ENCODE peak calls at places on chromosome 1, in ten cellular contexts. One of them, this sample, is unnamed.

GRCh38 chr1:180061019-180061418 is 93.7 kb upstream of the QSOX1 start:
- DNase-seq in cardiac fibroblast: no peak
- DNase-seq in stimulated activated CD8-positive, alpha-beta memory T cell treated with anti-CD3 and anti-CD28 coated beads, Interleukin-12 subunit alpha, Interleukin-12 subunit beta, amount 100 ng/mL, for 4 hours: no peak
- DNase-seq in globus pallidus: no peak
- DNase-seq in kidney tubule cell: no peak
- DNase-seq in astrocyte of the cerebellum: no peak
- DNase-seq in heart right ventricle: no peak
- DNase-seq in OCI-M1: no peak
- DNase-seq in epithelial cell of esophagus: no peak
- DNase-seq in NCI-H1417: no peak
- DNase-seq in this sample: no peak

GRCh38 chr1:111904478-111905218 is 84.8 kb downstream of the KCND3 start:
- DNase-seq in NCI-H1417: peak
- DNase-seq in kidney tubule cell: peak
- DNase-seq in heart right ventricle: peak
- DNase-seq in OCI-M1: no peak
- DNase-seq in astrocyte of the cerebellum: peak
- DNase-seq in cardiac fibroblast: no peak
- DNase-seq in epithelial cell of esophagus: peak
- DNase-seq in stimulated activated CD8-positive, alpha-beta memory T cell treated with anti-CD3 and anti-CD28 coated beads, Interleukin-12 subunit alpha, Interleukin-12 subunit beta, amount 100 ng/mL, for 4 hours: no peak
- DNase-seq in globus pallidus: no peak
- DNase-seq in this sample: no peak

GRCh38 chr1:229208481-229208880 is 62.4 kb upstream of the RAB4A start:
- DNase-seq in stimulated activated CD8-positive, alpha-beta memory T cell treated with anti-CD3 and anti-CD28 coated beads, Interleukin-12 subunit alpha, Interleukin-12 subunit beta, amount 100 ng/mL, for 4 hours: no peak
- DNase-seq in astrocyte of the cerebellum: no peak
- DNase-seq in epithelial cell of esophagus: no peak
- DNase-seq in cardiac fibroblast: peak
- DNase-seq in heart right ventricle: no peak
- DNase-seq in kidney tubule cell: no peak
- DNase-seq in OCI-M1: no peak
- DNase-seq in globus pallidus: no peak
- DNase-seq in NCI-H1417: no peak
- DNase-seq in this sample: no peak

GRCh38 chr1:174875306-174875705 is 124.4 kb upstream of the CACYBP start:
- DNase-seq in cardiac fibroblast: no peak
- DNase-seq in kidney tubule cell: peak
- DNase-seq in globus pallidus: no peak
- DNase-seq in epithelial cell of esophagus: peak
- DNase-seq in heart right ventricle: no peak
- DNase-seq in OCI-M1: no peak
- DNase-seq in stimulated activated CD8-positive, alpha-beta memory T cell treated with anti-CD3 and anti-CD28 coated beads, Interleukin-12 subunit alpha, Interleukin-12 subunit beta, amount 100 ng/mL, for 4 hours: no peak
- DNase-seq in astrocyte of the cerebellum: no peak
- DNase-seq in NCI-H1417: peak
- DNase-seq in this sample: no peak

GRCh38 chr1:198934901-198935301 is 296.1 kb downstream of the PTPRC start:
- DNase-seq in OCI-M1: peak
- DNase-seq in astrocyte of the cerebellum: no peak
- DNase-seq in cardiac fibroblast: peak
- DNase-seq in globus pallidus: peak
- DNase-seq in stimulated activated CD8-positive, alpha-beta memory T cell treated with anti-CD3 and anti-CD28 coated beads, Interleukin-12 subunit alpha, Interleukin-12 subunit beta, amount 100 ng/mL, for 4 hours: peak
- DNase-seq in NCI-H1417: peak
- DNase-seq in heart right ventricle: no peak
- DNase-seq in kidney tubule cell: peak
- DNase-seq in epithelial cell of esophagus: peak
- DNase-seq in this sample: no peak

GRCh38 chr1:200774311-200774710 is 35.6 kb downstream of the CAMSAP2 start:
- DNase-seq in kidney tubule cell: no peak
- DNase-seq in astrocyte of the cerebellum: no peak
- DNase-seq in globus pallidus: no peak
- DNase-seq in OCI-M1: no peak
- DNase-seq in epithelial cell of esophagus: no peak
- DNase-seq in NCI-H1417: no peak
- DNase-seq in stimulated activated CD8-positive, alpha-beta memory T cell treated with anti-CD3 and anti-CD28 coated beads, Interleukin-12 subunit alpha, Interleukin-12 subunit beta, amount 100 ng/mL, for 4 hours: no peak
- DNase-seq in cardiac fibroblast: peak
- DNase-seq in heart right ventricle: no peak
- DNase-seq in this sample: no peak

GRCh38 chr1:244104309-244105060 is 53.4 kb downstream of the ZBTB18 start:
- DNase-seq in heart right ventricle: no peak
- DNase-seq in astrocyte of the cerebellum: peak
- DNase-seq in OCI-M1: no peak
- DNase-seq in epithelial cell of esophagus: peak
- DNase-seq in globus pallidus: no peak
- DNase-seq in kidney tubule cell: peak
- DNase-seq in stimulated activated CD8-positive, alpha-beta memory T cell treated with anti-CD3 and anti-CD28 coated beads, Interleukin-12 subunit alpha, Interleukin-12 subunit beta, amount 100 ng/mL, for 4 hours: no peak
- DNase-seq in cardiac fibroblast: peak
- DNase-seq in NCI-H1417: peak
- DNase-seq in this sample: no peak

GRCh38 chr1:41764608-41765007 is 154.1 kb downstream of the HIVEP3 start:
- DNase-seq in stimulated activated CD8-positive, alpha-beta memory T cell treated with anti-CD3 and anti-CD28 coated beads, Interleukin-12 subunit alpha, Interleukin-12 subunit beta, amount 100 ng/mL, for 4 hours: no peak
- DNase-seq in NCI-H1417: no peak
- DNase-seq in OCI-M1: no peak
- DNase-seq in heart right ventricle: no peak
- DNase-seq in kidney tubule cell: no peak
- DNase-seq in cardiac fibroblast: no peak
- DNase-seq in astrocyte of the cerebellum: no peak
- DNase-seq in globus pallidus: peak
- DNase-seq in epithelial cell of esophagus: no peak
- DNase-seq in this sample: no peak

GRCh38 chr1:168643152-168643551 is 66.7 kb downstream of the XCL1 start:
- DNase-seq in NCI-H1417: no peak
- DNase-seq in cardiac fibroblast: peak
- DNase-seq in astrocyte of the cerebellum: peak
- DNase-seq in kidney tubule cell: peak
- DNase-seq in stimulated activated CD8-positive, alpha-beta memory T cell treated with anti-CD3 and anti-CD28 coated beads, Interleukin-12 subunit alpha, Interleukin-12 subunit beta, amount 100 ng/mL, for 4 hours: no peak
- DNase-seq in epithelial cell of esophagus: no peak
- DNase-seq in heart right ventricle: no peak
- DNase-seq in OCI-M1: no peak
- DNase-seq in globus pallidus: no peak
- DNase-seq in this sample: no peak

GRCh38 chr1:28503117-28503516 is 2.7 kb upstream of the RCC1 start:
- DNase-seq in OCI-M1: no peak
- DNase-seq in NCI-H1417: no peak
- DNase-seq in heart right ventricle: no peak
- DNase-seq in kidney tubule cell: no peak
- DNase-seq in astrocyte of the cerebellum: no peak
- DNase-seq in stimulated activated CD8-positive, alpha-beta memory T cell treated with anti-CD3 and anti-CD28 coated beads, Interleukin-12 subunit alpha, Interleukin-12 subunit beta, amount 100 ng/mL, for 4 hours: no peak
- DNase-seq in epithelial cell of esophagus: no peak
- DNase-seq in globus pallidus: no peak
- DNase-seq in cardiac fibroblast: no peak
- DNase-seq in this sample: no peak

GRCh38 chr1:94316836-94317789 is 79.7 kb upstream of the ARHGAP29 start:
- DNase-seq in NCI-H1417: no peak
- DNase-seq in heart right ventricle: no peak
- DNase-seq in OCI-M1: no peak
- DNase-seq in astrocyte of the cerebellum: no peak
- DNase-seq in cardiac fibroblast: peak
- DNase-seq in kidney tubule cell: peak
- DNase-seq in epithelial cell of esophagus: peak
- DNase-seq in globus pallidus: no peak
- DNase-seq in stimulated activated CD8-positive, alpha-beta memory T cell treated with anti-CD3 and anti-CD28 coated beads, Interleukin-12 subunit alpha, Interleukin-12 subunit beta, amount 100 ng/mL, for 4 hours: no peak
- DNase-seq in this sample: no peak

GRCh38 chr1:67336783-67337182 is 29.1 kb downstream of the IL12RB2 start:
- DNase-seq in NCI-H1417: no peak
- DNase-seq in kidney tubule cell: no peak
- DNase-seq in epithelial cell of esophagus: no peak
- DNase-seq in globus pallidus: no peak
- DNase-seq in heart right ventricle: no peak
- DNase-seq in stimulated activated CD8-positive, alpha-beta memory T cell treated with anti-CD3 and anti-CD28 coated beads, Interleukin-12 subunit alpha, Interleukin-12 subunit beta, amount 100 ng/mL, for 4 hours: no peak
- DNase-seq in OCI-M1: no peak
- DNase-seq in astrocyte of the cerebellum: no peak
- DNase-seq in cardiac fibroblast: peak
- DNase-seq in this sample: no peak

GRCh38 chr1:29789910-29790247 is 553.6 kb downstream of the PTPRU start:
- DNase-seq in NCI-H1417: no peak
- DNase-seq in cardiac fibroblast: no peak
- DNase-seq in stimulated activated CD8-positive, alpha-beta memory T cell treated with anti-CD3 and anti-CD28 coated beads, Interleukin-12 subunit alpha, Interleukin-12 subunit beta, amount 100 ng/mL, for 4 hours: no peak
- DNase-seq in OCI-M1: no peak
- DNase-seq in kidney tubule cell: no peak
- DNase-seq in epithelial cell of esophagus: no peak
- DNase-seq in heart right ventricle: no peak
- DNase-seq in astrocyte of the cerebellum: no peak
- DNase-seq in globus pallidus: no peak
- DNase-seq in this sample: no peak

GRCh38 chr1:31776032-31776431 is 11.9 kb upstream of the ADGRB2 start:
- DNase-seq in OCI-M1: no peak
- DNase-seq in epithelial cell of esophagus: no peak
- DNase-seq in heart right ventricle: no peak
- DNase-seq in astrocyte of the cerebellum: no peak
- DNase-seq in cardiac fibroblast: no peak
- DNase-seq in globus pallidus: no peak
- DNase-seq in NCI-H1417: no peak
- DNase-seq in stimulated activated CD8-positive, alpha-beta memory T cell treated with anti-CD3 and anti-CD28 coated beads, Interleukin-12 subunit alpha, Interleukin-12 subunit beta, amount 100 ng/mL, for 4 hours: no peak
- DNase-seq in kidney tubule cell: no peak
- DNase-seq in this sample: no peak

GRCh38 chr1:230320804-230321203 is 105.3 kb downstream of the PGBD5 start:
- DNase-seq in astrocyte of the cerebellum: no peak
- DNase-seq in heart right ventricle: no peak
- DNase-seq in stimulated activated CD8-positive, alpha-beta memory T cell treated with anti-CD3 and anti-CD28 coated beads, Interleukin-12 subunit alpha, Interleukin-12 subunit beta, amount 100 ng/mL, for 4 hours: no peak
- DNase-seq in globus pallidus: no peak
- DNase-seq in cardiac fibroblast: no peak
- DNase-seq in epithelial cell of esophagus: peak
- DNase-seq in kidney tubule cell: no peak
- DNase-seq in OCI-M1: no peak
- DNase-seq in NCI-H1417: no peak
- DNase-seq in this sample: no peak

GRCh38 chr1:171984850-171985485 is 143.7 kb downstream of the DNM3 start:
- DNase-seq in globus pallidus: peak
- DNase-seq in cardiac fibroblast: peak
- DNase-seq in astrocyte of the cerebellum: no peak
- DNase-seq in epithelial cell of esophagus: peak
- DNase-seq in kidney tubule cell: peak
- DNase-seq in OCI-M1: peak
- DNase-seq in NCI-H1417: peak
- DNase-seq in stimulated activated CD8-positive, alpha-beta memory T cell treated with anti-CD3 and anti-CD28 coated beads, Interleukin-12 subunit alpha, Interleukin-12 subunit beta, amount 100 ng/mL, for 4 hours: no peak
- DNase-seq in heart right ventricle: no peak
- DNase-seq in this sample: no peak

GRCh38 chr1:41711581-41711980 is 207.1 kb downstream of the HIVEP3 start:
- DNase-seq in cardiac fibroblast: no peak
- DNase-seq in astrocyte of the cerebellum: no peak
- DNase-seq in NCI-H1417: peak
- DNase-seq in stimulated activated CD8-positive, alpha-beta memory T cell treated with anti-CD3 and anti-CD28 coated beads, Interleukin-12 subunit alpha, Interleukin-12 subunit beta, amount 100 ng/mL, for 4 hours: no peak
- DNase-seq in kidney tubule cell: no peak
- DNase-seq in epithelial cell of esophagus: no peak
- DNase-seq in heart right ventricle: no peak
- DNase-seq in globus pallidus: no peak
- DNase-seq in OCI-M1: no peak
- DNase-seq in this sample: no peak

GRCh38 chr1:53340660-53341520 is 13.0 kb upstream of the LRP8 start:
- DNase-seq in astrocyte of the cerebellum: no peak
- DNase-seq in kidney tubule cell: peak
- DNase-seq in OCI-M1: no peak
- DNase-seq in cardiac fibroblast: no peak
- DNase-seq in heart right ventricle: no peak
- DNase-seq in epithelial cell of esophagus: no peak
- DNase-seq in globus pallidus: no peak
- DNase-seq in NCI-H1417: no peak
- DNase-seq in stimulated activated CD8-positive, alpha-beta memory T cell treated with anti-CD3 and anti-CD28 coated beads, Interleukin-12 subunit alpha, Interleukin-12 subunit beta, amount 100 ng/mL, for 4 hours: no peak
- DNase-seq in this sample: no peak

GRCh38 chr1:191026828-191027227 is 549.2 kb upstream of the BRINP3 start:
- DNase-seq in astrocyte of the cerebellum: no peak
- DNase-seq in globus pallidus: no peak
- DNase-seq in epithelial cell of esophagus: no peak
- DNase-seq in stimulated activated CD8-positive, alpha-beta memory T cell treated with anti-CD3 and anti-CD28 coated beads, Interleukin-12 subunit alpha, Interleukin-12 subunit beta, amount 100 ng/mL, for 4 hours: no peak
- DNase-seq in cardiac fibroblast: no peak
- DNase-seq in OCI-M1: no peak
- DNase-seq in heart right ventricle: no peak
- DNase-seq in kidney tubule cell: peak
- DNase-seq in NCI-H1417: no peak
- DNase-seq in this sample: no peak

GRCh38 chr1:212228076-212228475 is 57.1 kb upstream of the PPP2R5A start:
- DNase-seq in heart right ventricle: no peak
- DNase-seq in epithelial cell of esophagus: no peak
- DNase-seq in OCI-M1: no peak
- DNase-seq in stimulated activated CD8-positive, alpha-beta memory T cell treated with anti-CD3 and anti-CD28 coated beads, Interleukin-12 subunit alpha, Interleukin-12 subunit beta, amount 100 ng/mL, for 4 hours: no peak
- DNase-seq in globus pallidus: no peak
- DNase-seq in astrocyte of the cerebellum: no peak
- DNase-seq in NCI-H1417: no peak
- DNase-seq in kidney tubule cell: no peak
- DNase-seq in cardiac fibroblast: no peak
- DNase-seq in this sample: no peak

GRCh38 chr1:241423541-241424479 is 66.8 kb upstream of the RGS7 start:
- DNase-seq in heart right ventricle: no peak
- DNase-seq in cardiac fibroblast: peak
- DNase-seq in stimulated activated CD8-positive, alpha-beta memory T cell treated with anti-CD3 and anti-CD28 coated beads, Interleukin-12 subunit alpha, Interleukin-12 subunit beta, amount 100 ng/mL, for 4 hours: no peak
- DNase-seq in OCI-M1: no peak
- DNase-seq in NCI-H1417: peak
- DNase-seq in epithelial cell of esophagus: peak
- DNase-seq in kidney tubule cell: peak
- DNase-seq in globus pallidus: peak
- DNase-seq in astrocyte of the cerebellum: no peak
- DNase-seq in this sample: no peak